ENCODE peak calls at places on chromosomes 16 and 17, in seven cellular contexts. R is pancreas, Y is PC-3, X is HL-60, L is spleen, T is gastrocnemius medialis, J is Caco-2. K is an unnamed sample.

GRCh38 chr16:27769561-27770222 is 219.7 kb downstream of the KATNIP start:
- DNase-seq in J (no peak), L (peak), T (no peak), R (no peak), Y (peak), X (no peak), K (no peak)

GRCh38 chr17:21196126-21196525 is 17.8 kb downstream of the TMEM11 start:
- DNase-seq in T (no peak), J (no peak), L (no peak), Y (peak), X (no peak), R (no peak), K (no peak)

GRCh38 chr17:81043725-81044427 is 8.9 kb downstream of the BAIAP2 start:
- DNase-seq in R (no peak), T (no peak), L (peak), J (peak), Y (peak), X (no peak), K (no peak)

GRCh38 chr16:77406680-77407079 is 28.2 kb downstream of the ADAMTS18 start:
- DNase-seq in T (no peak), L (no peak), J (no peak), R (no peak), Y (peak), X (no peak), K (no peak)

GRCh38 chr16:81996664-81997529 is 14.4 kb downstream of the SDR42E1 start:
- DNase-seq in X (peak), R (no peak), L (no peak), J (no peak), T (no peak), Y (peak), K (no peak)

GRCh38 chr17:2412561-2413021 is 11.7 kb upstream of the MNT start:
- DNase-seq in Y (no peak), J (no peak), R (peak), L (no peak), X (no peak), T (no peak), K (no peak)

GRCh38 chr17:63772801-63773271 is 561 bp downstream of the CCDC47 start:
- DNase-seq in R (no peak), L (no peak), Y (peak), T (no peak), J (no peak), X (no peak), K (no peak)

GRCh38 chr16:3145660-3146059 is 10.8 kb downstream of the ZNF213 start:
- DNase-seq in L (peak), R (peak), Y (no peak), T (no peak), J (no peak), X (no peak), K (no peak)

GRCh38 chr17:37791434-37791833 is 46.6 kb upstream of the HNF1B start:
- DNase-seq in X (no peak), J (no peak), T (no peak), Y (peak), L (no peak), R (no peak), K (no peak)

GRCh38 chr16:2482181-2483107 is 7.5 kb downstream of the TBC1D24 start:
- DNase-seq in X (no peak), J (no peak), R (peak), T (peak), L (no peak), Y (no peak), K (no peak)

GRCh38 chr16:68384293-68385255 is 63.7 kb downstream of the SMPD3 start:
- DNase-seq in X (no peak), L (no peak), R (peak), Y (no peak), T (no peak), J (no peak), K (no peak)

GRCh38 chr17:44309472-44309871 is 1.1 kb downstream of the RUNDC3A start:
- DNase-seq in J (no peak), Y (peak), X (no peak), T (no peak), L (peak), R (no peak), K (no peak)

GRCh38 chr16:49643429-49644142 is 212.3 kb downstream of the ZNF423 start:
- DNase-seq in R (no peak), Y (no peak), L (peak), J (no peak), X (no peak), T (no peak), K (no peak)

GRCh38 chr17:75614556-75615270 is 18.5 kb upstream of the SMIM5 start:
- DNase-seq in X (no peak), R (peak), L (no peak), J (no peak), T (no peak), Y (no peak), K (no peak)

GRCh38 chr17:72588561-72588960 is 467.7 kb downstream of the SOX9 start:
- DNase-seq in L (no peak), T (no peak), J (no peak), Y (no peak), R (no peak), X (no peak), K (no peak)

GRCh38 chr17:59174671-59175070 is 19.1 kb downstream of the PRR11 start:
- DNase-seq in J (no peak), Y (no peak), R (no peak), X (no peak), T (no peak), L (no peak), K (no peak)

GRCh38 chr17:50199651-50200446 is 1.6 kb downstream of the COL1A1 start:
- DNase-seq in R (peak), L (peak), T (peak), Y (peak), J (peak), X (no peak), K (peak)

GRCh38 chr17:77212081-77212832 is 71.5 kb downstream of the SEC14L1 start:
- DNase-seq in X (no peak), L (no peak), R (no peak), J (no peak), Y (no peak), T (no peak), K (no peak)

GRCh38 chr16:85503642-85504224 is 109.4 kb upstream of the GSE1 start:
- DNase-seq in J (no peak), Y (no peak), R (no peak), L (no peak), T (no peak), X (no peak), K (no peak)

GRCh38 chr17:76086384-76086783 is 7.4 kb downstream of the ZACN start:
- DNase-seq in J (no peak), Y (no peak), X (no peak), L (no peak), R (no peak), T (no peak), K (no peak)

GRCh38 chr17:67542219-67543114 is 165.4 kb downstream of the PITPNC1 start:
- DNase-seq in R (no peak), Y (no peak), X (no peak), T (no peak), J (no peak), L (no peak), K (no peak)

GRCh38 chr16:13231365-13231764 is 330.0 kb downstream of the SHISA9 start:
- DNase-seq in X (no peak), J (no peak), R (no peak), T (no peak), L (no peak), Y (no peak), K (no peak)

GRCh38 chr17:43667506-43668438 is 6.0 kb upstream of the MEOX1 start:
- DNase-seq in L (no peak), T (no peak), Y (peak), X (no peak), J (peak), R (no peak), K (no peak)

GRCh38 chr16:9090101-9090959 is 1.1 kb upstream of the HAPSTR1 start:
- DNase-seq in X (no peak), R (peak), L (peak), T (peak), Y (peak), J (no peak), K (no peak)

GRCh38 chr17:78969865-78970264 is 9.9 kb downstream of the LGALS3BP start:
- DNase-seq in X (no peak), J (no peak), L (no peak), T (no peak), R (no peak), Y (no peak), K (no peak)
- H3K4me3 ChIP-seq in X (no peak), J (no peak), L (no peak), T (no peak), R (no peak), Y (no peak), K (no peak)

GRCh38 chr16:30650369-30651123 is at the start of gene PRR14:
- DNase-seq in L (peak), Y (peak), R (peak), J (peak), T (peak), X (peak), K (peak)
- TF ChIP-seq CTCF in L (peak), Y (no peak), R (peak), J (peak), T (peak), X (no peak), K (no peak)

GRCh38 chr16:84143081-84143480 is 1.9 kb downstream of the HSDL1 start:
- DNase-seq in R (no peak), X (no peak), L (no peak), T (no peak), Y (no peak), J (no peak), K (no peak)
- H3K4me3 ChIP-seq in R (no peak), X (no peak), L (no peak), T (no peak), Y (no peak), J (no peak), K (no peak)

GRCh38 chr17:61002316-61002736 is 324.7 kb downstream of the BCAS3 start:
- DNase-seq in J (no peak), T (no peak), Y (peak), L (no peak), R (no peak), X (no peak), K (peak)
- TF ChIP-seq CTCF in J (peak), T (peak), Y (peak), L (peak), R (no peak), X (peak), K (peak)

GRCh38 chr16:15502041-15502725 is 67.8 kb downstream of the BMERB1 start:
- DNase-seq in Y (peak), R (no peak), J (no peak), L (no peak), T (no peak), X (no peak), K (no peak)
- H3K4me3 ChIP-seq in Y (no peak), R (no peak), J (no peak), L (no peak), T (no peak), X (no peak), K (no peak)